ENCODE peak calls at places on chromosomes 13 and 19, in ten cellular contexts. A, L, U, O, D, F, C, X, S and T are unnamed samples.

GRCh38 chr19:37975071-37975470 is 68.1 kb downstream of the SIPA1L3 start:
- DNase-seq in D (no peak), C (peak), O (no peak), A (no peak), U (no peak), S (no peak), X (no peak), L (peak), F (no peak), T (no peak)

GRCh38 chr19:52992109-52993004 is 21.4 kb upstream of the ERVV-1 start:
- DNase-seq in U (no peak), L (no peak), F (peak), C (no peak), A (peak), O (no peak), X (peak), S (no peak), D (peak), T (no peak)

GRCh38 chr19:13938361-13939027 is at the start of gene PODNL1:
- DNase-seq in L (no peak), C (no peak), F (no peak), U (no peak), X (peak), O (no peak), S (no peak), A (no peak), D (peak), T (peak)

GRCh38 chr13:40476175-40476958 is 190.1 kb downstream of the FOXO1 start:
- DNase-seq in D (no peak), X (no peak), F (no peak), A (no peak), L (no peak), O (no peak), S (no peak), U (no peak), C (no peak), T (no peak)

GRCh38 chr19:51919606-51920005 is 7.7 kb upstream of the ZNF613 start:
- DNase-seq in C (no peak), A (no peak), O (no peak), U (no peak), F (no peak), L (no peak), D (no peak), X (no peak), S (no peak), T (no peak)

GRCh38 chr13:37657134-37657533 is 58.6 kb upstream of the POSTN start:
- DNase-seq in L (no peak), O (no peak), D (no peak), X (peak), F (no peak), U (no peak), A (no peak), C (no peak), S (no peak), T (no peak)

GRCh38 chr19:964761-965694 is 19.1 kb upstream of the WDR18 start:
- DNase-seq in U (no peak), F (no peak), X (peak), D (no peak), A (no peak), L (no peak), S (no peak), C (no peak), O (no peak), T (no peak)

GRCh38 chr13:99656843-99657506 is 155.7 kb downstream of the TM9SF2 start:
- DNase-seq in O (no peak), C (no peak), X (no peak), A (no peak), F (no peak), S (no peak), L (no peak), U (no peak), D (no peak), T (no peak)

GRCh38 chr19:46489445-46490272 is 6.0 kb downstream of the PNMA8B start:
- DNase-seq in U (peak), D (peak), C (peak), L (no peak), X (no peak), A (peak), S (no peak), F (peak), O (no peak), T (no peak)

GRCh38 chr19:16336571-16336970 is 11.9 kb downstream of the KLF2 start:
- DNase-seq in X (no peak), S (no peak), D (no peak), F (no peak), O (no peak), C (no peak), L (no peak), A (no peak), U (no peak), T (no peak)

GRCh38 chr19:4328243-4328990 is 10.2 kb downstream of the STAP2 start:
- DNase-seq in U (no peak), X (peak), O (no peak), D (peak), A (peak), L (peak), C (peak), S (peak), F (peak), T (peak)

GRCh38 chr13:59103004-59103768 is 1060.5 kb downstream of the DIAPH3 start:
- DNase-seq in O (no peak), A (no peak), U (no peak), F (no peak), L (no peak), X (no peak), C (no peak), S (no peak), D (no peak), T (peak)